ENCODE peak calls at places on chromosomes 2 and 18, in six cellular contexts. S is GM23248, G is left ventricle myocardium inferior, Y is cardiac muscle cell, V is neural progenitor cell, O is testis. Q is an unnamed sample.
A peak's percentile ranks its signal among the peaks of the same experiment; 100 is the strongest.

GRCh38 chr2:196225213-196225612 is 53.8 kb upstream of the STK17B start:
- DNase-seq in S (peak; percentile 81), G (no peak), Y (peak; percentile 50), V (no peak), O (no peak), Q (no peak)

GRCh38 chr18:48674198-48674721 is 135.4 kb downstream of the CTIF start:
- DNase-seq in S (peak; percentile 74), G (peak; percentile 31), Y (peak; percentile 62), V (no peak), O (peak; percentile 9), Q (no peak)

GRCh38 chr2:219556413-219556812 is 12.6 kb downstream of the TMEM198 start:
- DNase-seq in S (no peak), G (no peak), Y (no peak), V (no peak), O (no peak), Q (no peak)

GRCh38 chr18:46282177-46282570 is 178.0 kb downstream of the HAUS1 start:
- DNase-seq in S (no peak), G (no peak), Y (no peak), V (no peak), O (peak; percentile 29), Q (no peak)

GRCh38 chr2:209519911-209520310 is 96.1 kb downstream of the MAP2 start:
- DNase-seq in S (no peak), G (no peak), Y (no peak), V (no peak), O (no peak), Q (no peak)

GRCh38 chr2:212005077-212005671 is 533.4 kb downstream of the ERBB4 start:
- DNase-seq in S (peak; percentile 51), G (peak; percentile 20), Y (peak; percentile 61), V (peak; percentile 58), O (no peak), Q (peak; percentile 7)

GRCh38 chr2:227379095-227379494 is at the start of gene TM4SF20:
- DNase-seq in S (no peak), G (no peak), Y (no peak), V (no peak), O (no peak), Q (no peak)

GRCh38 chr2:21981127-21981526 is 857.4 kb downstream of the TDRD15 start:
- DNase-seq in S (no peak), G (no peak), Y (peak; percentile 13), V (no peak), O (no peak), Q (no peak)

GRCh38 chr2:71742953-71743601 is 289.7 kb downstream of the DYSF start:
- DNase-seq in S (peak; percentile 96), G (peak; percentile 65), Y (peak; percentile 94), V (no peak), O (peak; percentile 47), Q (no peak)

GRCh38 chr2:79771530-79771929 is 258.7 kb downstream of the CTNNA2 start:
- DNase-seq in S (no peak), G (no peak), Y (no peak), V (no peak), O (no peak), Q (no peak)

GRCh38 chr2:209946539-209946938 is 55.9 kb upstream of the RPE start:
- DNase-seq in S (peak; percentile 12), G (no peak), Y (no peak), V (no peak), O (no peak), Q (no peak)

GRCh38 chr2:37589298-37589697 is 82.1 kb downstream of the CDC42EP3 start:
- DNase-seq in S (peak; percentile 68), G (no peak), Y (no peak), V (no peak), O (no peak), Q (no peak)

GRCh38 chr2:111121873-111122630 is 1.3 kb downstream of the BCL2L11 start:
- DNase-seq in S (peak; percentile 95), G (peak; percentile 89), Y (peak; percentile 94), V (peak; percentile 98), O (peak; percentile 88), Q (no peak)

GRCh38 chr2:175205523-175205922 is 24.0 kb upstream of the ATP5MC3 start:
- DNase-seq in S (peak; percentile 53), G (no peak), Y (peak; percentile 7), V (no peak), O (no peak), Q (no peak)

GRCh38 chr2:206958236-206958635 is 18.9 kb downstream of the CPO start:
- DNase-seq in S (no peak), G (no peak), Y (no peak), V (no peak), O (no peak), Q (no peak)

GRCh38 chr2:8636691-8637636 is 44.9 kb upstream of the ID2 start:
- DNase-seq in S (peak; percentile 44), G (no peak), Y (peak; percentile 81), V (peak; percentile 85), O (peak; percentile 57), Q (no peak)

GRCh38 chr2:237693281-237694039 is 66.1 kb downstream of the LRRFIP1 start:
- DNase-seq in S (peak; percentile 87), G (no peak), Y (no peak), V (no peak), O (no peak), Q (no peak)

GRCh38 chr18:54772081-54772480 is 56.2 kb upstream of the RAB27B start:
- DNase-seq in S (peak; percentile 60), G (no peak), Y (no peak), V (no peak), O (no peak), Q (no peak)

GRCh38 chr2:120803085-120803484 is 67.4 kb downstream of the GLI2 start:
- DNase-seq in S (no peak), G (no peak), Y (no peak), V (no peak), O (no peak), Q (no peak)

GRCh38 chr2:62505109-62505508 is 886 bp downstream of the TMEM17 start:
- DNase-seq in S (no peak), G (no peak), Y (no peak), V (no peak), O (no peak), Q (no peak)

GRCh38 chr18:67302043-67302442 is 214.5 kb downstream of the DSEL start:
- DNase-seq in S (peak; percentile 49), G (no peak), Y (peak; percentile 35), V (no peak), O (no peak), Q (no peak)

GRCh38 chr2:95284886-95285541 is 10.8 kb downstream of the PROM2 start:
- DNase-seq in S (peak; percentile 17), G (no peak), Y (no peak), V (no peak), O (no peak), Q (no peak)
- H3K9me3 ChIP-seq in S (no peaks in the 10 kb centered on the region), G (peaks cover 4% of the 10 kb centered on the region), Y (no peaks in the 10 kb centered on the region), V (no peaks in the 10 kb centered on the region), O (no peaks in the 10 kb centered on the region), Q (no peaks in the 10 kb centered on the region)

DNA sequence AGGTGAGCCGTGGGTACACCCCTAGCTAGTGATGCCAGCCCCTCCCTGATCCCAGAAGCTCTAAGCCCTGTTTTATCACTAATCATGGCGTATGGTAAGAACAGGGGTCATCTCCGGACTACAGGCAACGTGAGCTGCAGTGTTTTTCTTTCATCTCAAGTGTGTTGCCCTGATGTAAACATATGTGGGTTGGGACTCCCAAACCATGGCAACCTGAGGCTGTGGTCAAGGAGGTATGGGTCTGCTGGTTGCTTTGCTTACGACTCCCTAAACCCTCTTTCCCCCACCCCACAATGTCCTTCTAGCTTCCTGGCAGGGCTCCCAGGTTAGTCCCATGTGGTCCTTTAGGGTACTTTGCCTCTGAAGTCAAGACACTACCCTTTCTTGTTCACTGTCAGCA is 53.6 kb upstream of the AFF3 start:
- DNase-seq in S (no peak), G (no peak), Y (no peak), V (no peak), O (no peak), Q (no peak)
- H3K4me1 ChIP-seq in S (peaks cover 17% of the 10 kb centered on the region), G (peaks cover 45% of the 10 kb centered on the region), Y (peaks cover 18% of the 10 kb centered on the region), V (peaks cover 16% of the 10 kb centered on the region), O (peaks cover 15% of the 10 kb centered on the region), Q (peaks cover 2% of the 10 kb centered on the region)

DNA sequence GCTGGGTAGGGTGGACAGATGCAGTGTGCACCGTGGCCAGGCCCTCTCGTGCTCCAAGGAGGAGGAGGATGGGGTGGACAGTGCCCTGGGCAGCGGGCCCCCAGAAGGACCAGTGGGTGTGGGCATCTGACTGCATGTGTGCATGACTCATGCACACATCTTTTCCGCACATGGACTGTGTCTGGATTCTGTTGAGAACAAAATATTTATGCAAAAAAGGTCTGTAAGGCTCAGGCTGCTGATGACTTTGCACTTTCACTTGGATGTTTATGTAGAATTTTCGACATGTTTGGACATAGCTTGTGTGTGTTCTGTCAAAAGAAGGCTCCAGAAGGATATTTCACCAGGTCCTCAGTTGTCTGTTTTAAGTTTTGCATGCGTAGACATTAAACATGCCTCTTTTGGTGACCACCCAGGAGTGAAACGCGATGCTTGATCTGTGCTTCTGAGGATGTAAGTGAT is 45.6 kb downstream of the MTCL1 start:
- DNase-seq in S (peak; percentile 92), G (no peak), Y (peak; percentile 82), V (no peak), O (peak; percentile 13), Q (no peak)
- H3K4me3 ChIP-seq in S (peak overlapping the region; percentile 55), G (no peak overlapping the region), Y (no peak overlapping the region), V (no peak overlapping the region), O (no peak overlapping the region), Q (no peak overlapping the region)

GRCh38 chr2:184695-185094 is 79.1 kb downstream of the SH3YL1 start:
- DNase-seq in S (no peak), G (no peak), Y (no peak), V (no peak), O (no peak), Q (no peak)

GRCh38 chr2:185221-185620 is 78.6 kb downstream of the SH3YL1 start:
- DNase-seq in S (no peak), G (no peak), Y (no peak), V (no peak), O (no peak), Q (no peak)

GRCh38 chr2:182509-183122 is 81.2 kb downstream of the SH3YL1 start:
- DNase-seq in S (no peak), G (no peak), Y (no peak), V (peak; percentile 43), O (no peak), Q (peak; percentile 31)

GRCh38 chr2:191311-192190 is 72.3 kb downstream of the SH3YL1 start:
- DNase-seq in S (no peak), G (no peak), Y (no peak), V (no peak), O (no peak), Q (no peak)

GRCh38 chr2:187825-188224 is 76.0 kb downstream of the SH3YL1 start:
- DNase-seq in S (no peak), G (no peak), Y (no peak), V (no peak), O (no peak), Q (no peak)
- H3K9me3 ChIP-seq in S (no peaks in the 10 kb centered on the region), G (peaks cover 20% of the 10 kb centered on the region), Y (no peaks in the 10 kb centered on the region), V (peaks cover 14% of the 10 kb centered on the region), O (no peaks in the 10 kb centered on the region), Q (peaks cover 5% of the 10 kb centered on the region)

GRCh38 chr2:98510322-98510662 is 65.6 kb downstream of the INPP4A start:
- DNase-seq in S (no peak), G (no peak), Y (no peak), V (no peak), O (no peak), Q (no peak)
- H3K4me1 ChIP-seq in S (peaks cover 12% of the 10 kb centered on the region), G (peaks cover 47% of the 10 kb centered on the region), Y (peaks cover 22% of the 10 kb centered on the region), V (peaks cover 11% of the 10 kb centered on the region), O (peaks cover 28% of the 10 kb centered on the region), Q (peaks cover 3% of the 10 kb centered on the region)

Q was measured in iPS DF 6.9.